ENCODE peak calls at places on chromosomes 6 and 20, in six cellular contexts. P is lower lobe of right lung, O is A549, F is BE2C, N is adrenal gland, U is right lobe of liver. R is an unnamed sample. For H3K4me1, the result is how much of the 10 kb centered on the place peaks cover.

GRCh38 chr20:20495719-20496474 is 128.0 kb downstream of the INSM1 start:
- DNase-seq in N (no peak), O (no peak), U (no peak), P (no peak), F (no peak), R (no peak)

GRCh38 chr6:156687875-156688549 is 89.2 kb upstream of the ARID1B start:
- DNase-seq in U (peak), F (peak), N (peak), O (no peak), P (peak), R (peak)

GRCh38 chr20:20979934-20980333 is 126.2 kb downstream of the LINC00237 start:
- DNase-seq in U (no peak), N (no peak), O (no peak), P (no peak), F (no peak), R (no peak)

GRCh38 chr6:11975353-11975977 is 36.6 kb upstream of the HIVEP1 start:
- DNase-seq in O (no peak), N (no peak), P (peak), U (no peak), F (no peak), R (peak)

GRCh38 chr20:35601021-35601973 is 14.3 kb upstream of the SPAG4 start:
- DNase-seq in F (peak), U (peak), O (peak), N (peak), P (peak), R (peak)

GRCh38 chr6:20708367-20709124 is 174.3 kb downstream of the CDKAL1 start:
- DNase-seq in P (no peak), N (no peak), F (no peak), U (no peak), O (no peak), R (no peak)

GRCh38 chr6:136586295-136586694 is 36.1 kb upstream of the MAP7 start:
- DNase-seq in U (no peak), P (no peak), O (peak), F (no peak), N (no peak), R (no peak)

GRCh38 chr6:161486326-161486725 is 212.5 kb upstream of the AGPAT4 start:
- DNase-seq in F (peak), N (peak), U (no peak), O (peak), P (no peak), R (no peak)

GRCh38 chr6:141321486-141322347 is 811.0 kb upstream of the GJE1 start:
- DNase-seq in N (no peak), P (no peak), O (no peak), U (no peak), F (no peak), R (no peak)

GRCh38 chr6:43339168-43339567 is 30.3 kb downstream of the ZNF318 start:
- DNase-seq in F (no peak), N (no peak), U (no peak), P (no peak), O (no peak), R (no peak)

GRCh38 chr6:134537146-134537555 is 219.2 kb upstream of the SGK1 start:
- DNase-seq in F (no peak), N (no peak), P (no peak), O (peak), U (no peak), R (no peak)

GRCh38 chr6:158184598-158184997 is 16.4 kb downstream of the GTF2H5 start:
- DNase-seq in U (no peak), O (no peak), P (no peak), N (no peak), F (no peak), R (no peak)

GRCh38 chr6:102907181-102907580 is 1513.7 kb downstream of the GRIK2 start:
- DNase-seq in N (no peak), P (no peak), U (no peak), O (peak), F (no peak), R (no peak)

GRCh38 chr20:6576721-6577120 is 190.8 kb upstream of the BMP2 start:
- DNase-seq in F (no peak), O (no peak), U (no peak), P (no peak), N (no peak), R (no peak)

GRCh38 chr6:21228411-21228810 is 365.1 kb upstream of the SOX4 start:
- DNase-seq in U (no peak), N (no peak), O (no peak), F (no peak), P (no peak), R (no peak)

GRCh38 chr6:25007269-25007699 is 71.5 kb upstream of the RIPOR2 start:
- DNase-seq in N (no peak), U (no peak), P (no peak), F (no peak), O (no peak), R (no peak)
- H3K4me1 ChIP-seq in N (under half), U (under half), P (under half), F (under half), O (under half), R (under half)

GRCh38 chr6:2524090-2524489 is 226.6 kb downstream of the MYLK4 start:
- DNase-seq in N (no peak), P (no peak), O (peak), U (no peak), F (no peak), R (no peak)
- TF ChIP-seq CTCF in N (no peak), P (no peak), O (no peak), U (peak), F (peak), R (no peak)

GRCh38 chr6:56758120-56758519 is 115.4 kb upstream of the DST start:
- DNase-seq in O (no peak), P (no peak), U (no peak), N (no peak), F (no peak), R (no peak)

GRCh38 chr6:56759521-56759920 is 116.8 kb upstream of the DST start:
- DNase-seq in P (no peak), U (no peak), F (no peak), O (no peak), N (no peak), R (no peak)

GRCh38 chr6:56757585-56757984 is 114.9 kb upstream of the DST start:
- DNase-seq in F (no peak), U (no peak), P (no peak), N (peak), O (peak), R (no peak)

GRCh38 chr6:56758553-56758952 is 115.9 kb upstream of the DST start:
- DNase-seq in O (no peak), F (no peak), U (no peak), P (no peak), N (no peak), R (no peak)

DNA sequence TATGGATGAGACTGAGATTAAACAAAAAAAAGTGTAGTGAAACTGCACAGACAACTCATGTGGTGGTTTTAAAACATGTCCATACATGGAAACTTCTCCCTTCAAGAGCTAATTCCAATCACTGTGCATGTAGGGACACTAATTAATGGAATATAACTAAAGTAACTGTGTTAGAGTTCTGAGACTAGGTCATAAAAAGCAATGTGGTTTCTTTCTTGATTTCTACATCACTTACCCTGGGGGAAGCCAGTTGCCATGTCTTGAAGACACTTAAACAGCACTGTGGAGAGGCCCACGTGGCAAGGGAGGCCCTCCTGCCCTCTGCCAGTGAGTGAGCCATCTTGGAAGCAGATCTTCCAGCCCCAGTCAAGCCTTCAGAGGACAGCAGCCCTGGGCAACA is 118.2 kb upstream of the DST start:
- DNase-seq in N (no peak), O (no peak), U (no peak), F (no peak), P (no peak), R (no peak)
- H3K4me1 ChIP-seq in N (under half), O (half or more), U (under half), F (under half), P (under half), R (under half)

DNA sequence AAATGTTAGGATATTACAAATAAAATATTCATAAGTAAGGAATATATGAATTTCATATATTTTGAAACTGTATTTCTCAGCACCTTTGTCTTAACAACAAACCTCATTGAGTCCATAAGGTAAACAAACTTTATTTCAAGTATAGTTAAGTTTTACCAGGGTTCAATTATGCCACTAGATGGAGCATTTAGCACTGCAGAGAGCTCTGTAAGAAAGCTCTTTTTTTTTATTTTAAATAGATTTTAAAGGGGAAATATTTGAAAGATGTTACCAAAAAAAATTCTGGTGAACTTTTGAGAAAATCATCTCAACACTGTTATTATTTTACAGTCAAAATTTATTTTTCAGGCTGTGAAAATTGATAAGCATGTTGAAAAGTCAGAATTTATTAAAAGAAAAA is 955.2 kb upstream of the EYS start:
- DNase-seq in O (peak), F (no peak), P (no peak), N (no peak), U (no peak), R (no peak)
- TF ChIP-seq CTCF in O (no peak), F (peak), P (no peak), N (peak), U (no peak), R (no peak)

DNA sequence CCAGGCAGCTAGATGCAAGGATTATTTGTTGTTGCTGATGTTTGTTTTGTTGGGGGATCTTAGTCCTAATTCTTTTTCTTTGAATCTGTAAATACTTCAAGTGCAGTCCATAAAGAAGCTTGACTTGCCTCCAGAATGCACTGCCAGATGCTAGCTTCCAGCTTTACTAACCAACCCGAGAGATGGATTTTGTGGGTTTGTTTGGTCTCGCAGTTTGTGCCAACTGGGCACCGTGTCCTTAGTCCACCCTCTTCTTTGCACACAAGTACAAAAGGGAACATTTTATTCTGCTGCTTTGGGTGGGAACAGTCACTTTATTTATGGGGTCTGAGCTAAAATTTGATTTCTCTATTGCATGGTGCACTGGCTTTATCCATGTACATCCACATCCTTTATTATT is 212.0 kb downstream of the PLCB1 start:
- DNase-seq in N (no peak), F (no peak), U (no peak), P (no peak), O (no peak), R (no peak)
- H3K4me1 ChIP-seq in N (under half), F (under half), U (under half), P (under half), O (under half), R (under half)

GRCh38 chr6:122931916-122932315 is 64.1 kb upstream of the CLVS2 start:
- DNase-seq in N (no peak), P (no peak), F (no peak), U (no peak), O (no peak), R (no peak)
- TF ChIP-seq CTCF in N (no peak), P (no peak), F (no peak), U (no peak), O (no peak), R (no peak)

DNA sequence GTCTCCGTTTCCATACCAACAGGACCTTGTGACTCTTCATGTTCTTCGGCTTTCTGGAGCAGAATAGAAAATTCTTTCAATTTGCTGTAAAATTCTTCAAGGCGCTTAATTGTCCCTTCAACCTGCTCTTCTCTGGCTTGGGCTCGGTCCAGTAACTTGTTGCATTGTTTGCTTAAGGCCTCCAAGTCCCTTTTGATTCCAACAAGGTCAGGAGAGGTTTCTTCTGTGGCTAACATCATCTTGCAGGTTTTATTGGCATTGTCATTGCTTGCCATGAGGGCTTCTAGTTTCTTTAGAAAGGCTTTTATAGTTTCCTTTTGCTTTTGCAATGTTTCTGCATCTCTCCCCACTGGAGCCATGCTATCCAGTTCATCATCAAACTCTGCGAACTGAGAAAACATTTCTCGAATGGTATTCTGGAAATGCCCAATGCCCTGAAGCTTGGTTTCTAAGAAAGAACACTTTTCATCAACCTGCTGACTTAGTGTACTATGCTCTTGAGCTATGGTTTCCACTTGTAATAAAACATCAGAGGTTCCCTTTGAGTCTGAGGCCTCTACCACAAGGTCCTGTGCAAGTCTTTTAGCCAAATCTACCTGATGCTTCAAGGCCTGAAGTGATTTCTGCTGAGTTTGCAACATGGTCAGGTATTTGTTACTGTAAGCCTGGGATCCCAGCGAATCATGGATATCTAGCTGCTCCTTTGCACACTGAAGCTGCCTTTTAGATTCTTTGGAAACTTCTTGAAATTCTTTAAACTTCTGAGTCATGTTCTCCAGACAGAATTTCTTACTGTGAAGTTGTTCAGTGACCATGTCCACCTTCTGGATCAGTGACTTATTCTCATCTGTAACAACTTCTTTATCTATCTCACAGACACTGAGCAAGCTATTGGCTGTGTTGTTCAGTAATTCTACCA is 90.2 kb downstream of the DST start:
- DNase-seq in F (no peak), P (no peak), O (no peak), N (no peak), U (no peak), R (no peak)
- H3K4me1 ChIP-seq in F (under half), P (under half), O (under half), N (under half), U (under half), R (under half)

DNA sequence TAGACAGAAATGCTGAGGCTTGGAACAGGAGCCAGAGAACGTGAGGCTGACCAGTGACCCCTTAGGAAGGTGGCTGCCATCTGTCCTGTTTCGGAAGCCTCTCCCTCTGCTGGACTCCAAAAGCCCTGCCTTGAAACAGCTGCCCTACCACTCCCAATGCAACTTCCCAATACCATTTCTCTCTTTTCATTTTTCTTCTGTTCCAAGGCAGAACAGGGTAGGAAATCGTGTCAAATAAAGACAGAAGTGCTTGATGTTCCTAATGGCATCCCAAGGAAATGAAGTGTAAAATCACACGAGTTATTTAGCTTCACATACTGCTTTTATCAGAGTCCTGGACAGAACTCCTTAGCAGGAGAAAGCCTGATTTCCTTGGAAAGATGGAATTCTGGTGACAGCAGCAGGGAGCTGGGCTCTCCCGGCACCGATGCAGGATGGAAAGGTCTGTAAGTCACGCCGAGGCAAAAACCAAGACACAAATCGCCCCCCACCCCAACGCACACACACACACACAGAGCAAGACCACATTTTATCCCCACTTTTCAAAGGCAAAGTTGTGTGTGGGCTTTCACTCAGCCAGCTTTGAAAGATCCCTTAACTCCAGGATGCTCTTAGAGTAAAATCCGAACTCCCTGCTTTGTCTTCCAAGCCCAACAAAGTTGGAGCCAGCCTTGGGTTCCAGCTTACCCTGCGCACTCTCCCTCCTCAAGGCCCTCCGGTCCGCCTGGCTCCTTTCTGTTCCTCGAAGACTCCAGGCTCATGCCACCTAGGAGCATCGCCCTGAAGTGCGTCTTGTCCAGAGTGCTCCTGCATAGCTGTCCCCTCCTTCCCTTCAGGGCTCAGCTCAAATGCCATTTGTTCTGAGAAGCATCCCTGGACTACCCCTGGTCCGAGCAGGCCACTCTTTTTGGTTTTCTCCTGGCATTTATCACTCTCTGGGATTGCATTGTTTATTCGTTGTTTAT is 11.6 kb upstream of the STX16 start:
- DNase-seq in U (no peak), F (no peak), P (no peak), N (no peak), O (no peak), R (no peak)
- TF ChIP-seq CTCF in U (no peak), F (no peak), P (no peak), N (no peak), O (no peak), R (no peak)